ENCODE peak calls at places on chromosomes 5 and 9, in four cellular contexts. R, I, E and B are unnamed samples.

GRCh38 chr9:77896269-77897245 is 135.1 kb downstream of the GNAQ start:
- DNase-seq in R (no peak), E (no peak), I (no peak), B (no peak)

GRCh38 chr9:31470051-31470450 is 914.4 kb upstream of the ACO1 start:
- DNase-seq in E (no peak), R (no peak), I (no peak), B (no peak)

GRCh38 chr9:89739531-89740315 is 134.9 kb downstream of the GADD45G start:
- DNase-seq in I (no peak), R (no peak), E (no peak), B (no peak)

GRCh38 chr9:1051286-1052118 is 1.3 kb downstream of the DMRT2 start:
- DNase-seq in E (peak), R (peak), I (no peak), B (no peak)

GRCh38 chr9:101369286-101369685 is 15.5 kb downstream of the BAAT start:
- DNase-seq in R (no peak), E (no peak), I (no peak), B (no peak)

GRCh38 chr5:57102189-57102904 is 71.5 kb upstream of the GPBP1 start:
- DNase-seq in R (no peak), I (no peak), E (no peak), B (no peak)

GRCh38 chr9:76704601-76705204 is 59.5 kb upstream of the PCA3 start:
- DNase-seq in E (peak), I (no peak), R (peak), B (peak)

GRCh38 chr9:91211919-91212318 is 149.8 kb downstream of the AUH start:
- DNase-seq in E (no peak), I (no peak), R (no peak), B (no peak)

GRCh38 chr5:135891804-135892203 is 3.8 kb downstream of the IL9 start:
- DNase-seq in E (peak), I (no peak), R (no peak), B (no peak)

GRCh38 chr5:83256091-83256775 is 178.9 kb downstream of the XRCC4 start:
- DNase-seq in I (no peak), R (peak), E (no peak), B (no peak)

GRCh38 chr5:159385529-159385928 is 55.2 kb upstream of the IL12B start:
- DNase-seq in I (no peak), E (no peak), R (no peak), B (no peak)

GRCh38 chr5:149002053-149002452 is 60.8 kb downstream of the SH3TC2 start:
- DNase-seq in R (peak), I (no peak), E (no peak), B (peak)

GRCh38 chr9:12965303-12965702 is 190.5 kb downstream of the LURAP1L start:
- DNase-seq in I (no peak), R (no peak), E (no peak), B (no peak)

GRCh38 chr5:92864591-92864990 is 716.4 kb downstream of the NR2F1-AS1 start:
- DNase-seq in R (no peak), E (no peak), I (no peak), B (no peak)

GRCh38 chr5:157930710-157931109 is 71.8 kb upstream of the CLINT1 start:
- DNase-seq in R (no peak), I (no peak), E (no peak), B (no peak)

GRCh38 chr5:103259705-103260355 is 1.3 kb downstream of the MACIR start:
- DNase-seq in R (peak), E (no peak), I (peak), B (no peak)

DNA sequence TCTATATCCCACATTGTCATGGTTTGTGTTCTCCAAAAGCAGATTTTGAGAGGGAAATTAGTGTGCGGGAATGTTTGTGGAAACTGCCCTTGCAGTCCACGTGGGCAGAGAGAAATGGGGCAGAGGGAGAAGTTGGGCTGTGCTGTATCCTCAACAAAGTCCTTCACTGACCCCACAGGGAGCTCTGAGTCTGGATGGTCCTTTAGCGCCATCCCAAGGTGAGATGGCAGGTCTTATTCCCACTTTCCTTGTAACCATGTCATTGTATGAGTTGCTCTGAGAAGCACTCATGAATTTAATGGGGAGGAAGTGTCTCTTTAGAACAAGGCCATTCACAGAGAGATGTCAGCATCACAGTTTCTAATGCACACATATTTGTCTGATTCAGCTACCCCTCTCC is 127.1 kb downstream of the ANKRD18B start:
- DNase-seq in E (no peak), I (no peak), R (no peak), B (no peak)
- TF ChIP-seq CTCF in E (no peak), I (no peak), R (no peak), B (no peak)

DNA sequence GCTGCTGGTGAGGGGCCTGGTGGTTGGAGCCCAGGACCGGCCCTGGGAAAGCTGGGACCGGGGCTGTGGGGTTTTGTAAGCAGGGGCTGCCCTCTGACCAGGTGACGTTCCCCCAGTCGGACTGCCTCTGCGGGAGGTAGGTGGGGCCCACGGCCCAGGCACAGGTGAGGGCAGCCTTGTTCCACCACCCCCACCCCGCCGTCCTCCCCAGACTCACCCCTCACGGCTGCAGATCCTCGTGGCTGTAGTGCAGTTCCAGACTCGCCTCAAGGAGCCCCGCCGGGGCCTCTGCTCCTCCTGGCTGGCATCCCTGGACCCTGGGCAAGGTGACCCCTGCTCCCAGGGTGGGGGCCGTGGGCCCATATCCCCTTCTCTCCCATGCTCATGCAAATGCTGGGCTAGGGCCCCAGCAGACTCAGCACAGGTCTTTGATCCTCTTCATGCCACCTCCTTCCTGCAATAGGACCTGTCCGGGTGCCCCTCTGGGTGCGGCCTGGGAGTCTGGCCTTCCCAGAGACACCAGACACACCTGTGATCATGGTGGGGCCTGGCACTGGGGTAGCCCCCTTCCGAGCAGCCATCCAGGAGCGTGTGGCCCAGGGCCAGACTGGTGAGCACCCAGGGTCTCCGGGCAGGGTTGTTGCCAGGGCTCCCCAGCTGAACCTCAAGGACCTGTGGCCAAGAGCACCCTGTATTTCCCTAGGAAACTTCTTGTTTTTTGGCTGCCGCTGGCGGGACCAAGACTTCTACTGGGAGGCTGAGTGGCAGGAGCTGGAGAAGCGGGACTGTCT is 6.6 kb downstream of the RNF208 start:
- DNase-seq in I (no peak), R (no peak), E (no peak), B (no peak)
- H3K4me3 ChIP-seq in I (no peak), R (no peak), E (no peak), B (no peak)

GRCh38 chr5:114101153-114101552 is 260.7 kb upstream of the KCNN2 start:
- DNase-seq in R (peak), E (peak), I (no peak), B (peak)

GRCh38 chr5:114099161-114099560 is 262.7 kb upstream of the KCNN2 start:
- DNase-seq in I (no peak), E (no peak), R (no peak), B (no peak)

DNA sequence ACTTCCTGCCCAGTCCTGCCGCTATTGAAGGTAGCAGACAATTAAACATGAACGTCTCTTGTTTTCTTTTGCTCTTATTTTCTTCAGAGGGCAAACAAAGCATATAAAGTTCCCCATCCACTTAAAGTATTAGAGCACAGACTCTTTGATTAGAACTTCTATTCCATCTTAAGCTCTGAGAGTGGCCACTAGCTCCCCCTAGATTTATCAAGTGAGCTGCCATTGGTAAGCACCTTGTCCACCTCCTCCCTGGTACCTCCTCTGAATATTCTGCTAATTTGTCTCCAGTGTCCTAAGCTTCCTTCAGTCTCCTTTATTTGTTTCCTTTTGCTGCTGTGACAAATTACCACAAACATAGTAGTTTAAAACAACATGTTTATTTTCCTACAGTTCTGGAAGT is 264.3 kb upstream of the KCNN2 start:
- DNase-seq in R (no peak), I (no peak), E (no peak), B (no peak)
- TF ChIP-seq CTCF in R (no peak), I (no peak), E (peak), B (no peak)

GRCh38 chr9:85521331-85522197 is 220.2 kb downstream of the AGTPBP1 start:
- DNase-seq in R (peak), E (no peak), I (peak), B (no peak)
- H3K4me3 ChIP-seq in R (no peak), E (no peak), I (no peak), B (no peak)

DNA sequence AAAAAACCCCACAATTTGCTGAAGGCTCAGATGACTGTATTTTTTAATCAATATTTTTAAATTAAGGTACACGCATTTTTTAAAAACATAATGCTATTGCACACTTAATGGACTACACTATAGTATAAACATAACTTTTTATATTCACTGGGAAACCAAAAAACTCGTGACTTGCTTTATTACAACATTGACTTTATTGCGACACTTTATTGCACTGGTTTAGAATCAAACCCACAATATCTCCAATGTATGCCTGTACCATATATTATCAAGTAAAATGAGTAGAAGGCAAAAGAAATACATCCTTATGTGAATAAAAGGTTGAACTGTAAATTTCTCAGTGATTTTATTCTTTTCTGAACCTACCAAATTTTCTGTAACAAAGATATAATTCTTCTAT is 53.7 kb downstream of the RICTOR start:
- DNase-seq in R (peak), I (no peak), E (no peak), B (no peak)
- TF ChIP-seq CTCF in R (no peak), I (no peak), E (no peak), B (no peak)

GRCh38 chr9:70263421-70263820 is 4.6 kb downstream of the SMC5 start:
- DNase-seq in E (no peak), R (peak), I (no peak), B (no peak)
- H3K4me3 ChIP-seq in E (no peak), R (no peak), I (no peak), B (no peak)

GRCh38 chr5:160970605-160971191 is 118.7 kb upstream of the ATP10B start:
- DNase-seq in E (peak), I (no peak), R (no peak), B (no peak)
- TF ChIP-seq CTCF in E (peak), I (no peak), R (no peak), B (peak)

GRCh38 chr5:76547891-76548524 is 75.2 kb downstream of the F2RL2 start:
- DNase-seq in R (no peak), E (peak), I (no peak), B (no peak)

GRCh38 chr5:76548525-76549229 is 74.5 kb downstream of the F2RL2 start:
- DNase-seq in I (no peak), R (no peak), E (no peak), B (no peak)

GRCh38 chr5:76546497-76547102 is 76.6 kb downstream of the F2RL2 start:
- DNase-seq in E (peak), I (no peak), R (no peak), B (no peak)

GRCh38 chr5:76545184-76545583 is 78.0 kb downstream of the F2RL2 start:
- DNase-seq in I (no peak), E (no peak), R (no peak), B (no peak)

GRCh38 chr5:76547242-76547890 is 75.8 kb downstream of the F2RL2 start:
- DNase-seq in E (peak), I (peak), R (peak), B (no peak)
- H3K4me3 ChIP-seq in E (peak), I (no peak), R (peak), B (no peak)